ENCODE peak calls at places on chromosomes 13 and 19, in four cellular contexts. One of them, this sample, is unnamed.

GRCh38 chr13:97366172-97366688 is 67.7 kb upstream of the RAP2A start:
- DNase-seq in A549: peak; percentile 16
- DNase-seq in uterus: no peak
- DNase-seq in IMR-90: no peak
- DNase-seq in this sample: no peak

GRCh38 chr19:14795078-14795721 is 16.8 kb upstream of the ADGRE2 start:
- DNase-seq in A549: no peak
- DNase-seq in uterus: no peak
- DNase-seq in IMR-90: no peak
- DNase-seq in this sample: no peak

GRCh38 chr13:81658598-81659370 is 1317.9 kb upstream of the SPRY2 start:
- DNase-seq in A549: no peak
- DNase-seq in uterus: no peak
- DNase-seq in IMR-90: no peak
- DNase-seq in this sample: no peak

GRCh38 chr13:19817106-19817505 is 34.4 kb upstream of the PSPC1 start:
- DNase-seq in A549: no peak
- DNase-seq in uterus: no peak
- DNase-seq in IMR-90: no peak
- DNase-seq in this sample: no peak

GRCh38 chr13:114212096-114212495 is 22.6 kb upstream of the CDC16 start:
- DNase-seq in A549: no peak
- DNase-seq in uterus: no peak
- DNase-seq in IMR-90: peak; percentile 81
- DNase-seq in this sample: no peak

GRCh38 chr13:23050126-23050525 is 130.7 kb upstream of the SGCG start:
- DNase-seq in A549: no peak
- DNase-seq in uterus: no peak
- DNase-seq in IMR-90: no peak
- DNase-seq in this sample: no peak

GRCh38 chr13:100541882-100542545 is 46.6 kb downstream of the GGACT start:
- DNase-seq in A549: no peak
- DNase-seq in uterus: no peak
- DNase-seq in IMR-90: no peak
- DNase-seq in this sample: no peak

GRCh38 chr19:54162241-54162805 is 2.8 kb upstream of the LENG1 start:
- DNase-seq in A549: peak; percentile 89
- DNase-seq in uterus: peak; percentile 82
- DNase-seq in IMR-90: peak; percentile 44
- DNase-seq in this sample: peak; percentile 88

GRCh38 chr19:47146920-47147319 is 16.3 kb downstream of the SAE1 start:
- DNase-seq in A549: no peak
- DNase-seq in uterus: no peak
- DNase-seq in IMR-90: no peak
- DNase-seq in this sample: no peak

GRCh38 chr13:93227906-93228801 is 1.5 kb downstream of the GPC6 start:
- DNase-seq in A549: peak; percentile 59
- DNase-seq in uterus: peak; percentile 51
- DNase-seq in IMR-90: peak; percentile 87
- DNase-seq in this sample: peak; percentile 55

GRCh38 chr19:23558541-23558940 is 128.5 kb downstream of the ZNF675 start:
- DNase-seq in A549: no peak
- DNase-seq in uterus: no peak
- DNase-seq in IMR-90: no peak
- DNase-seq in this sample: no peak

GRCh38 chr19:5128932-5129389 is 160.0 kb downstream of the KDM4B start:
- DNase-seq in A549: no peak
- DNase-seq in uterus: peak; percentile 52
- DNase-seq in IMR-90: no peak
- DNase-seq in this sample: peak; percentile 90

GRCh38 chr13:45433381-45433790 is 15.2 kb upstream of the SLC25A30 start:
- DNase-seq in A549: no peak
- DNase-seq in uterus: no peak
- DNase-seq in IMR-90: no peak
- DNase-seq in this sample: no peak

GRCh38 chr19:43636121-43636683 is 3.4 kb downstream of the CADM4 start:
- DNase-seq in A549: no peak
- DNase-seq in uterus: no peak
- DNase-seq in IMR-90: no peak
- DNase-seq in this sample: no peak

GRCh38 chr19:6767357-6768235 is at the start of gene SH2D3A:
- DNase-seq in A549: peak; percentile 96
- DNase-seq in uterus: peak; percentile 40
- DNase-seq in IMR-90: peak; percentile 15
- DNase-seq in this sample: peak; percentile 74

GRCh38 chr13:46475586-46475991 is 77.4 kb upstream of the LRCH1 start:
- DNase-seq in A549: no peak
- DNase-seq in uterus: no peak
- DNase-seq in IMR-90: no peak
- DNase-seq in this sample: no peak

GRCh38 chr19:56683119-56683518 is 11.6 kb upstream of the ZNF835 start:
- DNase-seq in A549: no peak
- DNase-seq in uterus: no peak
- DNase-seq in IMR-90: no peak
- DNase-seq in this sample: no peak

GRCh38 chr19:37990362-37990761 is 83.4 kb downstream of the SIPA1L3 start:
- DNase-seq in A549: peak; percentile 49
- DNase-seq in uterus: no peak
- DNase-seq in IMR-90: no peak
- DNase-seq in this sample: no peak

GRCh38 chr13:27952931-27953670 is 16.0 kb downstream of the CDX2 start:
- DNase-seq in A549: no peak
- DNase-seq in uterus: no peak
- DNase-seq in IMR-90: no peak
- DNase-seq in this sample: peak; percentile 60

GRCh38 chr19:27746691-27747380 is 1466.1 kb downstream of the UQCRFS1 start:
- DNase-seq in A549: peak; percentile 33
- DNase-seq in uterus: peak; percentile 16
- DNase-seq in IMR-90: peak; percentile 1
- DNase-seq in this sample: peak; percentile 53

GRCh38 chr19:16118489-16119033 is 6.9 kb downstream of the RAB8A start:
- DNase-seq in A549: no peak
- DNase-seq in uterus: no peak
- DNase-seq in IMR-90: no peak
- DNase-seq in this sample: no peak

GRCh38 chr13:113553541-113554332 is 30.8 kb upstream of the TFDP1 start:
- DNase-seq in A549: no peak
- DNase-seq in uterus: peak; percentile 12
- DNase-seq in IMR-90: no peak
- DNase-seq in this sample: peak; percentile 11

GRCh38 chr13:103325675-103326074 is 259.5 kb upstream of the SLC10A2 start:
- DNase-seq in A549: no peak
- DNase-seq in uterus: no peak
- DNase-seq in IMR-90: no peak
- DNase-seq in this sample: no peak

GRCh38 chr19:38691938-38692457 is 44.5 kb downstream of the ACTN4 start:
- DNase-seq in A549: peak; percentile 75
- DNase-seq in uterus: peak; percentile 89
- DNase-seq in IMR-90: peak; percentile 92
- DNase-seq in this sample: no peak

GRCh38 chr19:54573330-54573872 is at the start of gene LILRA2:
- DNase-seq in A549: no peak
- DNase-seq in uterus: no peak
- DNase-seq in IMR-90: no peak
- DNase-seq in this sample: no peak

GRCh38 chr13:107642841-107643240 is 572.5 kb downstream of the LIG4 start:
- DNase-seq in A549: no peak
- DNase-seq in uterus: no peak
- DNase-seq in IMR-90: peak; percentile 55
- DNase-seq in this sample: no peak

GRCh38 chr19:17235618-17236413 is 9.8 kb downstream of the OCEL1 start:
- DNase-seq in A549: peak; percentile 88
- DNase-seq in uterus: peak; percentile 72
- DNase-seq in IMR-90: peak; percentile 76
- DNase-seq in this sample: peak; percentile 80

GRCh38 chr19:10817291-10818038 is 18.5 kb downstream of the TMED1 start:
- DNase-seq in A549: no peak
- DNase-seq in uterus: peak; percentile 86
- DNase-seq in IMR-90: peak; percentile 98
- DNase-seq in this sample: peak; percentile 61

GRCh38 chr19:18710986-18711751 is 27.7 kb downstream of the CRTC1 start:
- DNase-seq in A549: no peak
- DNase-seq in uterus: peak; percentile 71
- DNase-seq in IMR-90: peak; percentile 78
- DNase-seq in this sample: peak; percentile 79

GRCh38 chr13:24203726-24204295 is 43.3 kb downstream of the SPATA13 start:
- DNase-seq in A549: no peak
- DNase-seq in uterus: no peak
- DNase-seq in IMR-90: peak; percentile 50
- DNase-seq in this sample: no peak

GRCh38 chr13:45196622-45197021 is 4.2 kb downstream of the KCTD4 start:
- DNase-seq in A549: no peak
- DNase-seq in uterus: no peak
- DNase-seq in IMR-90: peak; percentile 80
- DNase-seq in this sample: no peak

GRCh38 chr19:55857149-55857548 is 20.8 kb downstream of the NLRP4 start:
- DNase-seq in A549: no peak
- DNase-seq in uterus: no peak
- DNase-seq in IMR-90: no peak
- DNase-seq in this sample: no peak

GRCh38 chr19:10911579-10912363 is 16.7 kb downstream of the YIPF2 start:
- DNase-seq in A549: no peak
- DNase-seq in uterus: no peak
- DNase-seq in IMR-90: no peak
- DNase-seq in this sample: no peak

GRCh38 chr19:53123400-53123799 is 9.3 kb downstream of the ZNF415 start:
- DNase-seq in A549: no peak
- DNase-seq in uterus: no peak
- DNase-seq in IMR-90: no peak
- DNase-seq in this sample: peak; percentile 74

GRCh38 chr19:49779731-49780578 is 13.2 kb downstream of the AP2A1 start:
- DNase-seq in A549: no peak
- DNase-seq in uterus: no peak
- DNase-seq in IMR-90: no peak
- DNase-seq in this sample: no peak

GRCh38 chr13:112095354-112095753 is 28.4 kb downstream of the SOX1 start:
- DNase-seq in A549: no peak
- DNase-seq in uterus: no peak
- DNase-seq in IMR-90: no peak
- DNase-seq in this sample: no peak

GRCh38 chr19:46728693-46729339 is 11.9 kb upstream of the PRKD2 start:
- DNase-seq in A549: peak; percentile 72
- DNase-seq in uterus: peak; percentile 75
- DNase-seq in IMR-90: peak; percentile 44
- DNase-seq in this sample: peak; percentile 77

GRCh38 chr19:14433454-14434156 is 499 bp downstream of the PKN1 start:
- DNase-seq in A549: no peak
- DNase-seq in uterus: peak; percentile 40
- DNase-seq in IMR-90: no peak
- DNase-seq in this sample: peak; percentile 49

GRCh38 chr13:62110079-62110478 is 694.4 kb upstream of the PCDH20 start:
- DNase-seq in A549: no peak
- DNase-seq in uterus: no peak
- DNase-seq in IMR-90: no peak
- DNase-seq in this sample: no peak

GRCh38 chr19:36771275-36772231 is 1.1 kb downstream of the ZNF850 start:
- DNase-seq in A549: peak; percentile 60
- DNase-seq in uterus: peak; percentile 68
- DNase-seq in IMR-90: peak; percentile 87
- DNase-seq in this sample: peak; percentile 92

GRCh38 chr13:41244555-41244954 is 18.8 kb downstream of the MTRF1 start:
- DNase-seq in A549: no peak
- DNase-seq in uterus: no peak
- DNase-seq in IMR-90: peak; percentile 56
- DNase-seq in this sample: no peak
- TF ChIP-seq POLR2A in A549: no peak
- TF ChIP-seq POLR2A in uterus: no peak
- TF ChIP-seq POLR2A in IMR-90: no peak
- TF ChIP-seq POLR2A in this sample: no peak

DNA sequence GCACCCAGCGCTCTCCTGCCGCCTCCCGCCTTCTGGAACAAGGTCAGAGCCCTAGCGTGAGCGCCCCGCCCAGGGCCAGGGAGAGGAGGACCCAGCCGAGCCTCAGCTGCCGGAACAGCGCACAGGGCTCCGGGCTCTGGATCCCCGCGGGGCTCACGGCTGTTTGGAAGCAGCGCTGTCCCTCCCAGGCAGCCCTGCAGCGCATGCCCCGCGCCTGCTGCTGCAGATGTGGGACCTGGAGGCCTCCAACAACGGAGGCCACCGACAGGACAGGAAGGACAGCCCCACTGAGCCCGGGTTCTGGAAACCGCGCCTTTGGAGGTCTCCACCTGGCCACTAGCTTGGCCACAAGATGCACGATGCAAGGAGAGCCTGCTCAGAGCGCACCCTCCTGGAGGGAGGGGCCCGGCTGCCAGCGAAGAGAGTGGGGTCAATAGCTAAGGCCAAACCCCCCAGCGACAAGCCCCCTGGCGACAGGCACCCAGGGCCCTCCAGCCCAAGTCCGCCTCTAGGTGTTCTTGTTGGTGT is 12.6 kb downstream of the ZSCAN18 start:
- DNase-seq in A549: no peak
- DNase-seq in uterus: no peak
- DNase-seq in IMR-90: no peak
- DNase-seq in this sample: no peak
- H3K9me3 ChIP-seq in A549: peaks cover 84% of the 10 kb centered on the region
- H3K9me3 ChIP-seq in uterus: peaks cover 43% of the 10 kb centered on the region
- H3K9me3 ChIP-seq in IMR-90: peaks cover 82% of the 10 kb centered on the region
- H3K9me3 ChIP-seq in this sample: no peaks in the 10 kb centered on the region

GRCh38 chr19:44720945-44721344 is 22.0 kb downstream of the CEACAM16 start:
- DNase-seq in A549: no peak
- DNase-seq in uterus: no peak
- DNase-seq in IMR-90: no peak
- DNase-seq in this sample: no peak
- H3K4me1 ChIP-seq in A549: peaks cover 87% of the 10 kb centered on the region
- H3K4me1 ChIP-seq in uterus: peaks cover 6% of the 10 kb centered on the region
- H3K4me1 ChIP-seq in IMR-90: peaks cover 19% of the 10 kb centered on the region
- H3K4me1 ChIP-seq in this sample: peaks cover 35% of the 10 kb centered on the region

GRCh38 chr19:1441022-1441426 is 2.8 kb downstream of the RPS15 start:
- DNase-seq in A549: no peak
- DNase-seq in uterus: no peak
- DNase-seq in IMR-90: no peak
- DNase-seq in this sample: no peak
- TF ChIP-seq POLR2A in A549: no peak
- TF ChIP-seq POLR2A in uterus: no peak
- TF ChIP-seq POLR2A in IMR-90: no peak
- TF ChIP-seq POLR2A in this sample: no peak

GRCh38 chr19:58009301-58009665 is 6.7 kb upstream of the ZNF606 start:
- DNase-seq in A549: no peak
- DNase-seq in uterus: no peak
- DNase-seq in IMR-90: no peak
- DNase-seq in this sample: no peak
- H3K9me3 ChIP-seq in A549: peaks cover 92% of the 10 kb centered on the region
- H3K9me3 ChIP-seq in uterus: peaks cover 29% of the 10 kb centered on the region
- H3K9me3 ChIP-seq in IMR-90: peaks cover 57% of the 10 kb centered on the region
- H3K9me3 ChIP-seq in this sample: no peaks in the 10 kb centered on the region

This sample was measured in testis.